ENCODE peak calls at places on chromosomes 6 and 20, in six cellular contexts. P, N, Y, D, M and C are unnamed samples.

GRCh38 chr6:167660944-167661343 is 165.8 kb upstream of the AFDN start:
- DNase-seq in P (no peak), D (no peak), Y (no peak), N (no peak), M (no peak), C (no peak)

GRCh38 chr6:155974359-155974758 is 518.7 kb upstream of the NOX3 start:
- DNase-seq in Y (no peak), N (no peak), P (no peak), D (no peak), M (no peak), C (no peak)

GRCh38 chr6:116631379-116631990 is 15.2 kb downstream of the RSPH4A start:
- DNase-seq in N (peak), Y (no peak), P (no peak), D (no peak), M (no peak), C (no peak)

GRCh38 chr6:107928984-107929383 is 29.0 kb downstream of the SEC63 start:
- DNase-seq in M (no peak), P (no peak), N (no peak), D (no peak), Y (no peak), C (no peak)

GRCh38 chr6:32819729-32820128 is 2.9 kb upstream of the HLA-DOB start:
- DNase-seq in P (peak), D (peak), N (no peak), M (peak), Y (peak), C (no peak)

GRCh38 chr6:141199074-141199473 is 933.7 kb upstream of the GJE1 start:
- DNase-seq in P (no peak), Y (peak), D (no peak), N (no peak), M (peak), C (no peak)

GRCh38 chr6:111874030-111874425 is 776 bp upstream of the FYN start:
- DNase-seq in M (no peak), N (peak), Y (no peak), P (peak), D (no peak), C (peak)

GRCh38 chr6:139230421-139230840 is 61.4 kb downstream of the TXLNB start:
- DNase-seq in M (peak), D (no peak), N (peak), Y (peak), P (peak), C (no peak)

GRCh38 chr6:27668442-27669275 is 195.8 kb upstream of the ZNF184 start:
- DNase-seq in M (peak), D (peak), Y (peak), P (peak), N (peak), C (peak)

GRCh38 chr6:154951400-154952200 is 43.5 kb upstream of the TIAM2 start:
- DNase-seq in D (no peak), Y (no peak), N (peak), P (peak), M (no peak), C (peak)

GRCh38 chr6:157987788-157988699 is 6.4 kb downstream of the SYNJ2 start:
- DNase-seq in P (no peak), D (no peak), N (no peak), M (no peak), Y (no peak), C (no peak)

GRCh38 chr6:107819217-107819616 is 4.9 kb downstream of the SCML4 start:
- DNase-seq in Y (peak), N (no peak), D (no peak), P (peak), M (no peak), C (no peak)

GRCh38 chr6:110398778-110399177 is 16.6 kb downstream of the DDO start:
- DNase-seq in N (no peak), D (no peak), P (peak), M (peak), Y (peak), C (no peak)

GRCh38 chr20:10634683-10635411 is 39.0 kb downstream of the JAG1 start:
- DNase-seq in N (no peak), M (peak), Y (peak), D (no peak), P (peak), C (no peak)

GRCh38 chr6:157669747-157670216 is 153.3 kb upstream of the SNX9 start:
- DNase-seq in N (no peak), D (no peak), P (peak), M (peak), Y (peak), C (peak)

GRCh38 chr6:54850061-54850460 is 3.5 kb downstream of the FAM83B start:
- DNase-seq in P (no peak), D (no peak), M (no peak), N (no peak), Y (no peak), C (no peak)

GRCh38 chr6:24382220-24382540 is 20.6 kb upstream of the MRS2 start:
- DNase-seq in P (no peak), M (no peak), D (no peak), N (no peak), Y (no peak), C (no peak)

GRCh38 chr6:24387818-24388217 is 14.9 kb upstream of the MRS2 start:
- DNase-seq in Y (no peak), P (peak), D (no peak), M (no peak), N (no peak), C (no peak)

GRCh38 chr6:24381476-24382219 is 21.1 kb upstream of the MRS2 start:
- DNase-seq in Y (no peak), N (no peak), M (no peak), D (no peak), P (no peak), C (no peak)

GRCh38 chr6:24391208-24391607 is 11.5 kb upstream of the MRS2 start:
- DNase-seq in Y (no peak), D (no peak), P (no peak), M (no peak), N (no peak), C (no peak)

GRCh38 chr6:24385536-24386269 is 17.0 kb upstream of the MRS2 start:
- DNase-seq in M (no peak), N (no peak), P (no peak), Y (no peak), D (no peak), C (peak)
- TF ChIP-seq CTCF in M (no peak), N (no peak), P (no peak), Y (no peak), D (no peak), C (no peak)

GRCh38 chr6:73581293-73581692 is 60.5 kb upstream of the EEF1A1 start:
- DNase-seq in Y (no peak), D (no peak), P (no peak), M (no peak), N (no peak), C (no peak)

GRCh38 chr6:73579851-73580246 is 59.0 kb upstream of the EEF1A1 start:
- DNase-seq in D (peak), Y (peak), M (peak), N (no peak), P (peak), C (peak)

GRCh38 chr6:73579389-73579788 is 58.6 kb upstream of the EEF1A1 start:
- DNase-seq in D (no peak), N (no peak), P (no peak), Y (no peak), M (no peak), C (peak)

GRCh38 chr6:73577605-73578160 is 56.9 kb upstream of the EEF1A1 start:
- DNase-seq in Y (no peak), P (no peak), D (no peak), N (no peak), M (no peak), C (no peak)

GRCh38 chr6:73580247-73581149 is 59.7 kb upstream of the EEF1A1 start:
- DNase-seq in P (peak), N (peak), M (peak), D (peak), Y (peak), C (peak)
- TF ChIP-seq CTCF in P (peak), N (peak), M (peak), D (peak), Y (peak), C (peak)

GRCh38 chr6:84731901-84732300 is 32.5 kb downstream of the TBX18 start:
- DNase-seq in P (no peak), Y (no peak), N (no peak), M (no peak), D (no peak), C (no peak)

GRCh38 chr6:84733889-84734288 is 30.5 kb downstream of the TBX18 start:
- DNase-seq in M (no peak), D (no peak), P (no peak), N (no peak), Y (no peak), C (no peak)

GRCh38 chr6:84728602-84729001 is 35.8 kb downstream of the TBX18 start:
- DNase-seq in N (peak), M (peak), D (peak), P (peak), Y (peak), C (no peak)
- TF ChIP-seq CTCF in N (peak), M (peak), D (peak), P (peak), Y (peak), C (peak)

GRCh38 chr6:51702851-51703250 is 384.6 kb downstream of the PKHD1 start:
- DNase-seq in N (no peak), M (no peak), P (no peak), Y (no peak), D (no peak), C (no peak)
- TF ChIP-seq CTCF in N (no peak), M (no peak), P (no peak), Y (no peak), D (no peak), C (no peak)

GRCh38 chr6:78770766-78771165 is 96.6 kb upstream of the IRAK1BP1 start:
- DNase-seq in N (no peak), M (no peak), P (peak), D (no peak), Y (peak), C (no peak)
- TF ChIP-seq CTCF in N (peak), M (no peak), P (peak), D (no peak), Y (no peak), C (no peak)

GRCh38 chr20:57940376-57940775 is 230.6 kb upstream of the PMEPA1 start:
- DNase-seq in Y (no peak), D (no peak), P (no peak), N (no peak), M (no peak), C (no peak)

GRCh38 chr20:57941121-57941522 is 231.3 kb upstream of the PMEPA1 start:
- DNase-seq in Y (no peak), P (no peak), D (no peak), N (no peak), M (no peak), C (peak)

GRCh38 chr20:57939499-57939898 is 229.7 kb upstream of the PMEPA1 start:
- DNase-seq in Y (no peak), N (no peak), M (no peak), D (no peak), P (peak), C (no peak)

GRCh38 chr20:57936636-57937310 is 227.0 kb upstream of the PMEPA1 start:
- DNase-seq in M (no peak), N (no peak), D (no peak), P (no peak), Y (no peak), C (no peak)

DNA sequence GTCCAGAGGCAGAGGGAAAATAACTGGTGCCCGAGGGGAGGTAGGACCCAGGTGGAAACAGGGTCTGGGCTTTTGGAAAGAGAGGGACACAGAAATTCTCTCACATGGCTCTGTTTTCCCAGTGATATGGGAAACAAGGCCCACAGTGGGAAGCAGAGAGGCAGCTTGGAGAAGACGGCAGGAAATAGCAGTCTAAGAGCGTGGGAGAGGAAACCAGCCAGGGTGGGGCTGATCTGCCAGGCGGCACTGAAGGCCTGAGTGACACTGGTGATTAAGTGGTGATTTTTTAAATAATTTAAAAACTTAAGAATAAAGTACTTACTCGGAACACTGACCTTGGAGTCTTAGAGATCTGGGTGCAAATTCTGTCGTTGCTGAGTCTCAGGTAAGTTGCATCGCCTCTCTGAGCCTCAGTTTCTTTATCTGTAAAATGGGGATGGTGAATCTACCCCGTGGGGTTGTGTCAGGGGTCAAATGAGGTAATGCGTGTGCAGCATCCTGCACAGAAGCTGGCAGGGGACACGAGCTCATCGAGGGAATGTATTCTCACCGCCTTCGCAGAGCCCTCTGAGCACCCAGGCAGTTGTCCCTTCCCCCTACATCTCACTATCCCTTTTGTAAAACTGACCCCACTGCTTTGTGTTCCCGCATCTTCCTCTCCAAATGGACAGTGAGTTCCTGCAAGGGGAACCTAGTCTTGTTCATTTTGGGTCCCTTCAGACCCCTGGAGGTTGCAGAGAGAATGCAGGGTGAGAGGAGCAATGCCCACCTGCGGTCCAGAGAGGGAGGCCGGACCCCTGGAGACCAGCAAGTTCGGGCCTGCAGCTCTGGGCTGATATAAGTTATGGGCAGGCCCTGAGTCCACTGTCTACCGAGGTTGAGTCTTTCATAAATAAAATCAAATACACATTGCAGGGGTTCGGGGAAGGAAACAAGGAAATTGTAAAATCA is 228.6 kb upstream of the PMEPA1 start:
- DNase-seq in D (no peak), N (no peak), Y (no peak), P (no peak), M (no peak), C (no peak)
- TF ChIP-seq CTCF in D (no peak), N (no peak), Y (no peak), P (no peak), M (no peak), C (peak)

GRCh38 chr20:62899633-62900051 is 26.7 kb downstream of the DIDO1 start:
- DNase-seq in M (no peak), Y (no peak), N (no peak), P (peak), D (no peak), C (no peak)
- TF ChIP-seq CTCF in M (peak), Y (no peak), N (no peak), P (peak), D (no peak), C (no peak)

DNA sequence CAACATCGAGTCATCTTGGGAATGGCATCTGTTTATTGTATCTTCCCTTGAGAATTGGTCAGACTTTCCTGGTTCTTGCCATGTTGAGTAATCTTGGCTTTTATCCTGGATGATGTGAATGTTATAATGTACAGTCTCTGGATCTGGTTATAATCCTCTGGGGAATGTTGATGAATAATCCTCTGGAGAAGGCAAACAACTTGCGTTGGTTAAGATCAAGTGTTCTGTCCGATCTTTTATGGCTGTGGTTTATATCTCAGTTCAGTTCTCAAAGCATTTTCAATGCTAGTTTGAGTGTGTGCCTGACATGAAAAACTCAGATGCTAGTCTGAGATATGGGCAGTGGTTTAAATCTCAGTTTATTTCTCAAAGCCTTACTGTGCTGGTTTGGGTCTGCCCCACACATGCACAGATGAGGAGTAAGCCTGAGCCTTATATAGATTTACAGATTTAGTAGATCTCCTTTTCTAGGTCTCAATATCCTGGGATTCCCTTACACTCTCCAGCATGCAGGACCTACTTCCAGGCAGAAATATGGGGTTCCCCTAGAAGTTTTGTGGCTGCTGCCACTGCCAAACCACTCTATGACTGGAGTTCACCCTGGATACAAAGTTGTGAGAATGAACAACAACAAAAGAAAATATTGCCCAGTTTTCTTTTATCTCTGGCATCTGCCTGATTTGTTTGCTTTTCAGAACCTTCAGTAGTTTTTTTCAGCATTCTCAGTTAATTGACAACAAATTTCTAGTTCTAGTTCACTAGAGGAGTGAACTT is 191.8 kb upstream of the MAN1A1 start:
- DNase-seq in P (peak), Y (peak), D (peak), M (peak), N (no peak), C (no peak)
- TF ChIP-seq CTCF in P (no peak), Y (no peak), D (no peak), M (no peak), N (no peak), C (no peak)

GRCh38 chr20:37358366-37359150 is 12.6 kb downstream of the SRC start:
- DNase-seq in N (no peak), M (no peak), D (no peak), P (peak), Y (peak), C (no peak)
- TF ChIP-seq CTCF in N (no peak), M (no peak), D (no peak), P (no peak), Y (no peak), C (no peak)

DNA sequence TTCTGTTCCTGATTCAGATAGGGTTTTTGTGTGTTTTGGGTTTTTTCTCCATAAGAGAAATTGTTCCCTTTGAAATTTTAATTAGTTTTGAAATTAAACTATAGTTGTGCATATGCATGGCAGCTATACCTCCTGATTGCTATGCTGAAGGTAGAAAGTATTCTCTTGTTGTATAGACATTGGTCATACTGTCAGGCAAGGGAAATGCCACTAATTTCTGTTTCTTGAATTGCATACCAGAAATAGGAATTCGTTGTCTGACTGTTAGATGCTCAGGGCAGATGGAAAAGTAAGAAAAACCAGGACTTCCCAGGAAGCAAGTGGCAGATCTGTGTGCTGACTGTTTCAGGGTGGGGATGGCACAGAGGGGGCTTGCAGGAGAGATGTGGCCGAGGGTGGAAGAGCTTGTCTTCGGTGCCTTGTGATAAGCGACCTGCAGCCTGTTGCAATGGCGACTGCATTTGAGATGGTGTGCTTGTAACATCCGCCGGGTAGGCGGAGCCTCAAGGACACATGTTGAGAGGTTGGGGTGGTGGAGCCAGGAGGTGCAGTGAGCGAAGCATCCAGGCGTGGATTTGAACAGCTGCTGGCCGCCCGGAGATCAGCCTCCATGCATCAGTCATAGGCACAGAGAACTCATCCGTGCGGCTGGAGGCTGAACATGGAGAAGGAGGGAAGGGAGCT is 42.8 kb downstream of the RREB1 start:
- DNase-seq in Y (no peak), D (no peak), M (no peak), N (no peak), P (no peak), C (no peak)
- TF ChIP-seq CTCF in Y (no peak), D (no peak), M (no peak), N (no peak), P (no peak), C (no peak)